ENCODE peak calls at places on chromosomes 4 and X, in eight cellular contexts. N is transverse colon, X is HCT116, A is A549, M is upper lobe of left lung, Z is suprapubic skin, P is adrenal gland, G is spleen. F is an unnamed sample. For H3K4me1, the result is how much of the 10 kb centered on the place peaks cover.

GRCh38 chrX:46819136-46819535 is 17.7 kb upstream of the RP2 start:
- DNase-seq in N (no peak), X (no peak), A (no peak), M (no peak), Z (no peak), P (no peak), G (no peak), F (no peak)

GRCh38 chrX:63889001-63889400 is 104.0 kb upstream of the ARHGEF9 start:
- DNase-seq in N (no peak), X (no peak), A (no peak), M (no peak), Z (no peak), P (no peak), G (no peak), F (no peak)

GRCh38 chrX:51894697-51895336 is 1.4 kb downstream of the MAGED1 start:
- DNase-seq in N (peak), X (no peak), A (no peak), M (peak), Z (no peak), P (peak), G (no peak), F (peak)

GRCh38 chrX:2627272-2627867 is 63.7 kb upstream of the CD99 start:
- DNase-seq in N (peak), X (peak), A (peak), M (no peak), Z (no peak), P (peak), G (no peak), F (no peak)

GRCh38 chr4:187814737-187815465 is 180.7 kb upstream of the ZFP42 start:
- DNase-seq in N (no peak), X (no peak), A (no peak), M (no peak), Z (no peak), P (no peak), G (no peak), F (no peak)

GRCh38 chr4:19005211-19005610 is 983.7 kb upstream of the LCORL start:
- DNase-seq in N (no peak), X (no peak), A (no peak), M (no peak), Z (no peak), P (no peak), G (no peak), F (no peak)

GRCh38 chr4:140042634-140043033 is 111.3 kb downstream of the MAML3 start:
- DNase-seq in N (no peak), X (no peak), A (no peak), M (no peak), Z (no peak), P (no peak), G (no peak), F (no peak)

GRCh38 chr4:113080624-113081023 is 31.2 kb downstream of the ANK2 start:
- DNase-seq in N (no peak), X (no peak), A (no peak), M (no peak), Z (no peak), P (no peak), G (no peak), F (no peak)

GRCh38 chrX:138754861-138755260 is 43.3 kb upstream of the FGF13 start:
- DNase-seq in N (no peak), X (no peak), A (no peak), M (no peak), Z (no peak), P (no peak), G (no peak), F (no peak)

GRCh38 chr4:140188975-140189374 is 35.0 kb upstream of the MAML3 start:
- DNase-seq in N (no peak), X (no peak), A (no peak), M (no peak), Z (no peak), P (no peak), G (no peak), F (peak)

GRCh38 chr4:183855651-183856190 is 49.4 kb upstream of the STOX2 start:
- DNase-seq in N (no peak), X (no peak), A (no peak), M (no peak), Z (no peak), P (no peak), G (no peak), F (no peak)

GRCh38 chrX:37786666-37787337 is 6.9 kb downstream of the CYBB start:
- DNase-seq in N (no peak), X (no peak), A (no peak), M (no peak), Z (no peak), P (no peak), G (no peak), F (no peak)

GRCh38 chr4:174398728-174399127 is 115.0 kb downstream of the CEP44 start:
- DNase-seq in N (no peak), X (no peak), A (no peak), M (no peak), Z (no peak), P (no peak), G (no peak), F (no peak)

GRCh38 chrX:18702362-18703195 is 4.9 kb upstream of the PPEF1 start:
- DNase-seq in N (no peak), X (no peak), A (peak), M (no peak), Z (no peak), P (no peak), G (no peak), F (no peak)

GRCh38 chr4:59553739-59554126 is 1646.4 kb upstream of the ADGRL3 start:
- DNase-seq in N (no peak), X (no peak), A (peak), M (no peak), Z (no peak), P (no peak), G (no peak), F (no peak)

GRCh38 chr4:121370729-121371325 is 10.0 kb downstream of the QRFPR start:
- DNase-seq in N (peak), X (peak), A (no peak), M (no peak), Z (no peak), P (peak), G (no peak), F (no peak)

GRCh38 chr4:99473131-99473530 is 37.7 kb upstream of the C4orf17 start:
- DNase-seq in N (no peak), X (no peak), A (no peak), M (no peak), Z (no peak), P (no peak), G (no peak), F (no peak)

GRCh38 chr4:8427761-8428287 is 12.7 kb downstream of the ACOX3 start:
- DNase-seq in N (peak), X (no peak), A (no peak), M (no peak), Z (no peak), P (peak), G (no peak), F (peak)

GRCh38 chr4:74111990-74112389 is 13.0 kb upstream of the CXCL2 start:
- DNase-seq in N (peak), X (no peak), A (no peak), M (no peak), Z (peak), P (no peak), G (no peak), F (no peak)

GRCh38 chr4:123600426-123600825 is 203.8 kb downstream of the SPRY1 start:
- DNase-seq in N (no peak), X (no peak), A (no peak), M (no peak), Z (no peak), P (no peak), G (no peak), F (no peak)

GRCh38 chr4:101857176-101857575 is 66.6 kb downstream of the BANK1 start:
- DNase-seq in N (no peak), X (no peak), A (no peak), M (no peak), Z (no peak), P (no peak), G (no peak), F (no peak)

GRCh38 chr4:126799971-126800722 is 832.6 kb upstream of the INTU start:
- DNase-seq in N (no peak), X (no peak), A (no peak), M (no peak), Z (no peak), P (no peak), G (no peak), F (no peak)

GRCh38 chrX:37378830-37379229 is 29.7 kb downstream of the PRRG1 start:
- DNase-seq in N (no peak), X (no peak), A (no peak), M (no peak), Z (no peak), P (no peak), G (no peak), F (no peak)

GRCh38 chrX:101397779-101398178 is 7.0 kb downstream of the RPL36A start:
- DNase-seq in N (no peak), X (no peak), A (no peak), M (no peak), Z (no peak), P (no peak), G (no peak), F (no peak)

GRCh38 chrX:115284877-115285276 is 4.6 kb upstream of the LUZP4 start:
- DNase-seq in N (no peak), X (no peak), A (no peak), M (no peak), Z (no peak), P (no peak), G (no peak), F (no peak)

GRCh38 chrX:97850911-97851310 is 967.2 kb downstream of the RPA4 start:
- DNase-seq in N (no peak), X (no peak), A (no peak), M (no peak), Z (no peak), P (no peak), G (no peak), F (no peak)

GRCh38 chr4:174218127-174218790 is 65.2 kb downstream of the FBXO8 start:
- DNase-seq in N (no peak), X (no peak), A (no peak), M (peak), Z (no peak), P (no peak), G (no peak), F (no peak)

GRCh38 chrX:16855363-16856075 is 14.6 kb downstream of the RBBP7 start:
- DNase-seq in N (no peak), X (no peak), A (no peak), M (no peak), Z (no peak), P (no peak), G (no peak), F (no peak)

GRCh38 chr4:101977096-101977495 is 186.6 kb downstream of the BANK1 start:
- DNase-seq in N (no peak), X (peak), A (peak), M (no peak), Z (peak), P (no peak), G (no peak), F (no peak)

GRCh38 chrX:152928761-152929400 is 31.0 kb downstream of the ZNF185 start:
- DNase-seq in N (no peak), X (no peak), A (no peak), M (no peak), Z (no peak), P (no peak), G (peak), F (no peak)

GRCh38 chr4:102321260-102321991 is 23.9 kb downstream of the SLC39A8 start:
- DNase-seq in N (no peak), X (no peak), A (no peak), M (no peak), Z (no peak), P (no peak), G (no peak), F (no peak)

GRCh38 chrX:427812-428725 is 41.4 kb upstream of the PPP2R3B start:
- DNase-seq in N (no peak), X (no peak), A (peak), M (no peak), Z (no peak), P (no peak), G (no peak), F (peak)

GRCh38 chrX:104270916-104271512 is 16.3 kb upstream of the ESX1 start:
- DNase-seq in N (peak), X (peak), A (peak), M (no peak), Z (no peak), P (peak), G (no peak), F (no peak)

GRCh38 chr4:11259837-11260236 is 168.9 kb downstream of the HS3ST1 start:
- DNase-seq in N (no peak), X (no peak), A (no peak), M (no peak), Z (no peak), P (no peak), G (no peak), F (no peak)

GRCh38 chr4:42466285-42466684 is 69.0 kb downstream of the SHISA3 start:
- DNase-seq in N (no peak), X (no peak), A (no peak), M (no peak), Z (no peak), P (no peak), G (no peak), F (no peak)

DNA sequence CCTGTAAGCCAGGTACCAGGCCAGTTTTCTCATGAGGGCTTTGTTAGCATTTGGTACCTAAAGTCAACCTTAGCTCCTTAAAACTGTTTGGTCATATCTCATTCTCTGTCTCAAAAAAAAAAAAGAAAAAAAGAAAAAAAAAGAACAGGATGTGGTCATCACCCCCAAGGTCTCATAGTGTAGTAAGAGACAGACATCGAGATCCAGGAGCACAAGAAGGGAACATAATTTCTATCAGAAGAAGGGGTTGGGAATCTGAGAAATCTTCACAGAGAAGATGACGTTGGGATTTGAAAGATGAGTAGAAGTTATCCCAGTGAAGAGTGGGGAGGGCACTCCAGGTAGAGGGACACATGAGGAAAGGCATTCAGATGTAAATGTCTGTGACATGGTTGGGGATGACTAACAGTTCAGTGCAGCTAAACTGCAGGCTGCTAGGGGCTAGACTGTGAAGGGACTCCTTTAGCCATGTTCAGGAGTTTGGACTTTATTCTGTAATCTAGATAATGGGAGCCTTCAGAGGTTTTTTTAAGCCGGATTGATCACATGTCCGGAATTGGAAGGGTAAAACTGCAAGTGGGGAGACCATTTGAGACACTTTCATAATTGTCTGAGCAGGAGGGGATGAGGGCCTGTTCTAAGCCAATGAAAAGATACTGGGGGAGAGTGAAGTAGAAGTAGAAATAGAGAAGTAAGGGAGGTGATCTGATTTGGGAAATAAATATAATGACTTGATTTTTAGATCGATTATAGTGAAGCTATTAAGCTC is 26.9 kb upstream of the GJB1 start:
- DNase-seq in N (no peak), X (no peak), A (no peak), M (no peak), Z (no peak), P (no peak), G (no peak), F (no peak)
- H3K27ac ChIP-seq in N (no peak), X (no peak), A (no peak), M (no peak), Z (no peak), P (no peak), G (peak), F (no peak)

GRCh38 chr4:13540446-13541175 is 3.7 kb downstream of the NKX3-2 start:
- DNase-seq in N (no peak), X (no peak), A (no peak), M (no peak), Z (no peak), P (no peak), G (no peak), F (peak)
- H3K4me1 ChIP-seq in N (under half), X (under half), A (under half), M (under half), Z (half or more), P (under half), G (half or more), F (under half)

GRCh38 chr4:895596-895995 is 36.5 kb downstream of the GAK start:
- DNase-seq in N (no peak), X (no peak), A (no peak), M (no peak), Z (no peak), P (no peak), G (no peak), F (no peak)
- TF ChIP-seq POLR2A in N (no peak), X (no peak), A (no peak), M (no peak), Z (no peak), P (no peak), G (no peak), F (no peak)

DNA sequence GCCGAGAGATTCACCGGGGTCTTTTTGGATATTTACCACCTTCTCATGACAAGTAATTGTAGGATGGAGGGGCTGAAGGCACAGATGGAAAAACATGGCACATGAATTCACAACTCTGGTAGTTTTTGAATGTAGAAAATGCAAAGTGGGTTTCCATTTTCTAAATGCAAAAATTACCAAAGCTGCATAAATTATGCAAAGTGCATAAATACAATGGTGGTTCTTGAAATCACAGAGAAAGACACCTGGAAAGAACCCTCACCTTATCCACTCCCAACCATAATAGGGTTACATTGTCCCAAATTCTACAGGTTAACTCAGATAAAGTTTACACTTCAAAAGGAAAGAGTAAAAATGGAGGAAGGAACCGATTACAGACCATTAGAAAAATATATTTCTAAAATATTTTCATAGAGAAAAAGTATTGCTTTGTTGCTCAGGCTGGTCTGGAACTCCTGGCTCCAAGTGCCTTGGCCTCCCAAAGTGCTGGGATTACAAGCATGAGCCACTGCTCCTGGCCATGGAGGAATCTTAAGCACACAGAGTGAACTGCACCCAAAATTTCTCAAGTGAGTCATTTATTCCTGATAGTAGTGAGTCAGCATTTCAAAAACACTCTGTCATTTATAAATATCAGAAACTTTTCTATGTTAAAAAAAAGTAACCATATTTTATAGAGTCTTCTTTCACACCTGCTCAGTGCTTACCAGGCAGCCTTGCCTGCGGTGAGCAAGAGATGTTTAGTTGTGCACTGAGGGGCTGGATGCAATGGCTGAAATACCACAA is 101.4 kb downstream of the FIP1L1 start:
- DNase-seq in N (no peak), X (no peak), A (no peak), M (no peak), Z (no peak), P (peak), G (no peak), F (no peak)
- H3K27ac ChIP-seq in N (no peak), X (no peak), A (no peak), M (no peak), Z (no peak), P (no peak), G (no peak), F (no peak)

F was measured in sigmoid colon.